ENCODE peak calls at places on chromosomes 13 and 19, in four cellular contexts. D is SK-N-SH, W is HepG2, I is GM12878. A is an unnamed sample.
A peak's percentile ranks its signal among the peaks of the same experiment; 100 is the strongest.

GRCh38 chr13:85508683-85509329 is 290.4 kb downstream of the SLITRK6 start:
- DNase-seq in D (no peak), W (no peak), I (no peak), A (no peak)

GRCh38 chr13:111565400-111565799 is 245.0 kb downstream of the TEX29 start:
- DNase-seq in D (no peak), W (no peak), I (no peak), A (no peak)

GRCh38 chr19:15304140-15304705 is 28.1 kb downstream of the BRD4 start:
- DNase-seq in D (peak; percentile 62), W (peak; percentile 58), I (no peak), A (no peak)

GRCh38 chr13:31987535-31988170 is 43.9 kb upstream of the FRY start:
- DNase-seq in D (no peak), W (no peak), I (no peak), A (no peak)

GRCh38 chr13:26575244-26575643 is 17.8 kb downstream of the WASF3 start:
- DNase-seq in D (no peak), W (no peak), I (no peak), A (no peak)

GRCh38 chr13:109198585-109198984 is 569.2 kb downstream of the MYO16 start:
- DNase-seq in D (no peak), W (no peak), I (no peak), A (no peak)

GRCh38 chr19:42229855-42230331 is 9.8 kb downstream of the ZNF526 start:
- DNase-seq in D (no peak), W (no peak), I (no peak), A (no peak)

GRCh38 chr19:38675611-38676010 is 28.2 kb downstream of the ACTN4 start:
- DNase-seq in D (no peak), W (no peak), I (no peak), A (no peak)

GRCh38 chr13:109904218-109904617 is 117.8 kb upstream of the IRS2 start:
- DNase-seq in D (no peak), W (no peak), I (no peak), A (no peak)

GRCh38 chr13:113782472-113782871 is 23.4 kb downstream of the TMEM255B start:
- DNase-seq in D (no peak), W (no peak), I (no peak), A (no peak)

GRCh38 chr13:113918580-113918979 is 54.7 kb upstream of the GAS6 start:
- DNase-seq in D (no peak), W (no peak), I (no peak), A (no peak)

GRCh38 chr13:105838231-105838630 is 697.2 kb downstream of the EFNB2 start:
- DNase-seq in D (no peak), W (no peak), I (no peak), A (no peak)

GRCh38 chr19:19600793-19601346 is 17.6 kb downstream of the PBX4 start:
- DNase-seq in D (no peak), W (no peak), I (peak; percentile 33), A (no peak)

GRCh38 chr19:20964798-20965197 is 41.7 kb downstream of the ZNF85 start:
- DNase-seq in D (no peak), W (peak; percentile 13), I (no peak), A (no peak)

GRCh38 chr13:73325351-73326214 is 266.8 kb downstream of the KLF5 start:
- DNase-seq in D (no peak), W (peak; percentile 34), I (no peak), A (no peak)

GRCh38 chr19:719081-719512 is 10.4 kb downstream of the PALM start:
- DNase-seq in D (no peak), W (peak; percentile 39), I (no peak), A (no peak)

GRCh38 chr19:4575978-4576933 is 16.8 kb upstream of the SEMA6B start:
- DNase-seq in D (peak; percentile 85), W (peak; percentile 61), I (no peak), A (peak; percentile 75)

GRCh38 chr13:52846567-52847321 is 1.7 kb downstream of the PCDH8 start:
- DNase-seq in D (peak; percentile 75), W (no peak), I (no peak), A (no peak)

GRCh38 chr19:41218615-41219507 is at the start of gene AXL:
- DNase-seq in D (peak; percentile 43), W (peak; percentile 25), I (no peak), A (no peak)

GRCh38 chr19:49837009-49837310 is 14.0 kb upstream of the PTOV1 start:
- DNase-seq in D (no peak), W (no peak), I (no peak), A (no peak)

GRCh38 chr19:610801-611505 is 21.3 kb downstream of the HCN2 start:
- DNase-seq in D (peak; percentile 87), W (no peak), I (no peak), A (no peak)

GRCh38 chr13:99033814-99034213 is 56.0 kb upstream of the DOCK9 start:
- DNase-seq in D (peak; percentile 34), W (peak; percentile 21), I (no peak), A (peak; percentile 23)

GRCh38 chr13:30898721-30899188 is 7.3 kb upstream of the MEDAG start:
- DNase-seq in D (no peak), W (peak; percentile 72), I (no peak), A (no peak)

GRCh38 chr13:31913459-31913858 is 118.1 kb upstream of the FRY start:
- DNase-seq in D (no peak), W (no peak), I (no peak), A (no peak)

GRCh38 chr19:2552859-2553258 is 76.9 kb downstream of the GADD45B start:
- DNase-seq in D (no peak), W (no peak), I (peak; percentile 86), A (no peak)

GRCh38 chr13:75963318-75963717 is 327.2 kb downstream of the LMO7 start:
- DNase-seq in D (no peak), W (peak; percentile 2), I (no peak), A (no peak)

GRCh38 chr13:98570929-98571372 is 6.0 kb downstream of the STK24 start:
- DNase-seq in D (no peak), W (peak; percentile 77), I (peak; percentile 92), A (no peak)

GRCh38 chr19:4713384-4713951 is 10.2 kb downstream of the DPP9 start:
- DNase-seq in D (peak; percentile 43), W (no peak), I (no peak), A (no peak)

GRCh38 chr13:73195091-73195490 is 136.3 kb downstream of the KLF5 start:
- DNase-seq in D (no peak), W (no peak), I (no peak), A (no peak)

GRCh38 chr19:1066748-1067340 is at the start of gene ARHGAP45:
- DNase-seq in D (peak; percentile 66), W (no peak), I (no peak), A (peak; percentile 42)

GRCh38 chr19:55158848-55159793 is 1.6 kb upstream of the TNNI3 start:
- DNase-seq in D (no peak), W (no peak), I (no peak), A (no peak)

GRCh38 chr19:7482584-7483439 is 6.0 kb downstream of the PEX11G start:
- DNase-seq in D (peak; percentile 91), W (no peak), I (no peak), A (no peak)
- TF ChIP-seq FOXM1 in D (no peak), W (no peak), I (no peak), A (no peak)

GRCh38 chr13:19153782-19154450 is 27.7 kb downstream of the TUBA3C start:
- DNase-seq in D (peak; percentile 50), W (peak; percentile 7), I (no peak), A (peak; percentile 10)
- TF ChIP-seq FOXM1 in D (no peak), W (no peak), I (no peak), A (no peak)

DNA sequence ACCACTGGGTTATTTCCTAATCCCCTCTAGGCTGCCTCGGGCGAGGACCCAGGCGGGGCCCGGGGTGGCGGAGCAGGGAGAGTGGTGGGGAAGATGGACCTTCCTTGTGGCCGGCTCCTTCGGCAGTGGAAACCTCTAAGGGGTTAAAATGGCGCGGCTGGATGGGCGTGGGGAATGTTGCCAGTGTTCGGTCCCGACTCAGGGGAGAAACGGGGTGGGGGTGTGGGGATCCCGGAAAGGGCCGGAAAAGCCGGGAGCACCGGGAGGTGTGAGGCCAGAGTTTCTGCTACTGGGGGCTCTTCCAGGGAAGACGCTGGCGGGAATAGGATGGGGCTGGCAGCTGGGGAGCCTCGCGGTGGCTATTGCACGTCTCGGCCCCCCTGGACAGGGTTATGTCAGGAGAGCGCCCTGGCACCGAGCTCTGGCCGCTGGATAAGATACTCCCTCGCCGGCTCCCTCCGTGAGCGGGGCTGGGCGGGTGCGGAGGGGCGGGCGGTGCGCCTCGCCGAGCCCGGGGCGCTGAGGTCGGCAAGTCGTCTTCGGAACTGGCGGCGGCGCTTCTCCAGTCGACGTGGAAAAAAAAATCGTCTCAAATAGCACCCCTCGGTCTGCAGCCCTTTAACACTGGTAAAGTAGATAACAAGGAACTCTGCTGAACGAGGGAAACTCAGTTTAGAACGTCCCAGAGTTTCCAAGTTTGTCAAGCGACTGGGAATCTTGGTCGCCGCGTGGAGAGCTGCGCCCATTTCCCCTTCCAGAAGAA is 114.9 kb downstream of the KCNRG start:
- DNase-seq in D (peak; percentile 77), W (no peak), I (no peak), A (peak; percentile 27)
- TF ChIP-seq FOXM1 in D (no peak), W (no peak), I (no peak), A (no peak)

DNA sequence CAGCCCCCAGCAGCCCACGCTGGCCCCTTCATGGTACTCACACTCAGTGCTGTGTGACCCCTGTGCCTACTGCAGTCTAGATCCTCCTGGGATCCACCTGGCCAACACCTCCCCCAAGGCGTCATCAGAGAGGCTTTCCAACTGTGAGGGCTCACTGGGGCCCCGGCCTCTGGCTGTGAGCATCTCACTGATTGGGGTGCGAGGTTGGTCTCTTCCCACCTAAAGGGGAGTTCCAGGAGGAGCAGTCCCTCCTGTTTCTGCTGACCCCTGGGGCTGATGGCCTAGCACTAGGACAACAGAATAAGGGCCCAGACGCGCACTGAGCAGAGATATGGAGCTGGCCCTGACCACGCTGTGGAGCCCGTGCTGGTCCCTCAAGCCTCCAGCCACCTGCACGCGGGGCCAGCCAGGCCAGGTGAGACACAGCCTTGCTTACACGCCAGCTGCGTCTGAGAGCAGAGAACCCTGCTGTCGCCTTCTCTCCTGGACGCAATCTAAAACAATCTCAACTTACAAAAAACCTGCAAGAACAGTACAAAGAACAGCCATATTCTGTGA is 32.2 kb downstream of the ELL start:
- DNase-seq in D (no peak), W (no peak), I (no peak), A (no peak)
- TF ChIP-seq FOXM1 in D (no peak), W (no peak), I (no peak), A (no peak)

DNA sequence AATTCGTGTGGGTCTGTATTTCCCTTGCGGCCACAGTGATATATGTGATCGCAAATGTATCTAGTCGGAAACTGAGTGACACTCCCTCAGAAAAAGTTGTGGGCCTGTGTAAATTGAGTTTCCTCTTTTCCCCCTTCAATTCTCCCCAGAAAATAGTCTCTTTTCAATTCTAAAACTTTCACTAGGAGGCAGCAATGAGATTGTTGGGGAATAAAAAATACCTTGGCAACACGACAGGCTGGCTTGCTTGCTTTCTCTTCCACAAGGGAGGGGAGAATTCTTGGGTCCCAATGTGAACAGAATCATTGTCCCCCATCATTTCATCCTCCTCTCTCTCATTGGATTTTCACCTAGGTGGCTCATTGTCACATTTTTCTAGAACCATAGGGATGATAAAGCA is 3.7 kb upstream of the SOX21 start:
- DNase-seq in D (no peak), W (no peak), I (no peak), A (peak; percentile 47)
- TF ChIP-seq FOXM1 in D (no peak), W (no peak), I (no peak), A (no peak)

DNA sequence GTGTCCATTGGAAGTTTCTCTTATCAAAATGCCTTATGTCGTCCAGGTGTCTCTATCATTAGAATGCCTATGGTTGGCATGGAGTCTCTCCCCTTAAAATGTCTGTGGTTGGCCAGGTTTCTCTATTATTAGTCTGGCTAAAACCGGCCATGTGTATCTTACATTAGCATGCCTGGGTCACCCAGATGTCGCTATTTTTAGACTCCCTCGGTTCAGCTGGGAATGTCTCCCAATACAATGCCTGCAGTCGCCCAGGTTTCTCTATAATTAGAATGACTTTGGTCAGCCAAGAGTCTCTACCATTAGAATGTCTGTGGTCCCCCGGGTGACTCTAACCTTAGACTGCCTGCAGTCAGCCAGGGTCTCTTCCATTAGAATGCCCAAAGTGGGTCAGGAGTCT is 1536.1 kb downstream of the UQCRFS1 start:
- DNase-seq in D (no peak), W (no peak), I (no peak), A (no peak)
- TF ChIP-seq FOXM1 in D (no peak), W (no peak), I (no peak), A (no peak)

A was measured in HEK293T.